ENCODE peak calls at places on chromosomes 1 and 21, in ten cellular contexts. P is body of pancreas, E is PC-3, J is mucosa of descending colon, G is NT2/D1, K is endodermal cell, H is tibial nerve, N is upper lobe of right lung, Z is choroid plexus epithelial cell, C is colonic mucosa. S is an unnamed sample.

GRCh38 chr1:4075436-4076225 is 175.6 kb upstream of the C1orf174 start:
- DNase-seq in P (no peak), E (no peak), J (no peak), G (no peak), K (no peak), H (no peak), N (peak), Z (no peak), C (no peak), S (no peak)

GRCh38 chr1:229597877-229598276 is 28.0 kb downstream of the TAF5L start:
- DNase-seq in P (no peak), E (no peak), J (no peak), G (no peak), K (no peak), H (no peak), N (no peak), Z (peak), C (no peak), S (no peak)

GRCh38 chr1:51168266-51168845 is 66.3 kb downstream of the C1orf185 start:
- DNase-seq in P (no peak), E (no peak), J (no peak), G (no peak), K (no peak), H (no peak), N (no peak), Z (peak), C (no peak), S (no peak)

GRCh38 chr21:38460171-38460742 is 38.0 kb downstream of the ERG start:
- DNase-seq in P (no peak), E (peak), J (no peak), G (no peak), K (no peak), H (no peak), N (no peak), Z (peak), C (no peak), S (no peak)

GRCh38 chr1:161722406-161722805 is 1.1 kb downstream of the FCRLB start:
- DNase-seq in P (no peak), E (no peak), J (no peak), G (no peak), K (no peak), H (no peak), N (no peak), Z (no peak), C (no peak), S (no peak)

GRCh38 chr1:79441243-79441642 is 434.7 kb upstream of the ADGRL4 start:
- DNase-seq in P (no peak), E (no peak), J (no peak), G (no peak), K (no peak), H (no peak), N (no peak), Z (peak), C (no peak), S (no peak)

GRCh38 chr21:46295177-46295711 is 9.1 kb downstream of the YBEY start:
- DNase-seq in P (no peak), E (no peak), J (no peak), G (no peak), K (peak), H (no peak), N (no peak), Z (peak), C (no peak), S (no peak)

GRCh38 chr1:168261390-168261789 is 19.3 kb upstream of the TBX19 start:
- DNase-seq in P (no peak), E (peak), J (no peak), G (no peak), K (no peak), H (no peak), N (no peak), Z (peak), C (no peak), S (no peak)

GRCh38 chr1:246367046-246367445 is 140.0 kb downstream of the SMYD3 start:
- DNase-seq in P (no peak), E (no peak), J (no peak), G (no peak), K (no peak), H (no peak), N (no peak), Z (peak), C (no peak), S (no peak)

GRCh38 chr21:26843912-26844257 is 1.3 kb downstream of the ADAMTS1 start:
- DNase-seq in P (no peak), E (peak), J (no peak), G (peak), K (no peak), H (no peak), N (no peak), Z (peak), C (no peak), S (no peak)

GRCh38 chr21:26840206-26840605 is 5.0 kb downstream of the ADAMTS1 start:
- DNase-seq in P (no peak), E (no peak), J (no peak), G (no peak), K (no peak), H (no peak), N (no peak), Z (no peak), C (no peak), S (no peak)

GRCh38 chr21:26840912-26841311 is 4.3 kb downstream of the ADAMTS1 start:
- DNase-seq in P (peak), E (peak), J (no peak), G (no peak), K (no peak), H (peak), N (no peak), Z (peak), C (no peak), S (no peak)

GRCh38 chr21:26842976-26843911 is 2.0 kb downstream of the ADAMTS1 start:
- DNase-seq in P (peak), E (peak), J (peak), G (no peak), K (peak), H (peak), N (peak), Z (peak), C (peak), S (no peak)

DNA sequence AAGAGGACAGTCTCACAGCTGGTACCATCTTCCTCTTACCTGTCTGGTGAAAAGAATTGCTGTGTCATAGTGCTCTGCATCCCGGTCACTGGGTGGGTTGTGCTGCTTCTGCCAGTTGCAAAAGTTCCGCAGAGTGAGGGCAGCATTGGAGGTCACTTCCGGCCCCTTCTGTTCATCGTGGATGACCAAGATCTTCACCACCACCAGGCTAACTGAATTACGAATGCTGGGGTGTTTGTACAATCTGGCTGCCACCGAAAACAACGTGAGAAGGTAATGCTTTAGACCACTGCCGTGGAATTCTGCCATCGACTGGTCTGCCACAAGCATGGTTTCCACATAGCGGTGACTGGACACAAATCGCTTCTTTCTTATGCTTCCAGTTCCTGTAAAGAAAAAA is 2.9 kb downstream of the ADAMTS1 start:
- DNase-seq in P (no peak), E (peak), J (no peak), G (no peak), K (no peak), H (no peak), N (no peak), Z (peak), C (no peak), S (no peak)
- H3K4me3 ChIP-seq in P (no peak), E (peak), J (no peak), G (peak), K (peak), H (peak), N (peak), Z (peak), C (peak), S (no peak)

DNA sequence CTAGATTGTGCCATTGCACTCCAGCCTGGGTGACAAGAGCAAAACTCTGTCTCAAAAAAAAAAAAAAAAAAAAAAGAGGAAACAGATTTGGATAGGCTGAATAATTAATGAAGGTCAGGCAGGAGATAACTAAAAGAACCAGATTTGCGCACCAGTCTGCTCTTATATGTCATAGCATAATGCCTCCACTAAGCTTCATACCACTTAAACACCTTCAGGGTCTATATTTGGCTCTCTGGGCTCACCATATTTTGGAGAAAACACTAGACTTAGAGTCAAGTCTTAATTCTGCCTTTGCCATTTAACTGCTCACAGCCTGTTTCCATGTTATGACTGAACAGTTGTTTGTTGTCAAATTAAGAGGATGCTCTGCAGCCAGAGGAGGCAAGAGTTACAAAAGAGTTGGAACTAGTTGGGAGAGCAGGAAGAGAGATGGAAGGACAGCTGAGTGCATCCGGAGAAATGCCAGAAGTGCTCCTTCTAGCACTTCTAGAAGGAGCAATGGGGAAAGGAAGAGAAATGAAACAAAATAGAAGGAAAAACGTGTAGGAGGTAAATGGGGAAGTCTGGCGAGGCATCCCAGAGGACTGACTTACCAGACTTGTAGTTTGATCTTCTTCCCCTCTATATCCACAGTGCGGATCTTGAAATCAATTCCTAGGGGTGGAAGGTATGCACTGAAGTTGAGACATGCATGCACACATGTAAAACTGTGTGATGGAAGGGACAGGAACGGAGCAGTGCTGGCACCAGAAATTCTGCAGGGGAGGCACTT is 1.8 kb downstream of the RAB13 start:
- DNase-seq in P (no peak), E (no peak), J (no peak), G (no peak), K (no peak), H (no peak), N (no peak), Z (no peak), C (no peak), S (no peak)
- H3K4me3 ChIP-seq in P (no peak), E (peak), J (no peak), G (peak), K (peak), H (no peak), N (peak), Z (peak), C (no peak), S (no peak)

GRCh38 chr1:210344706-210345105 is 16.0 kb downstream of the HHAT start:
- DNase-seq in P (no peak), E (peak), J (no peak), G (no peak), K (peak), H (no peak), N (no peak), Z (no peak), C (no peak), S (no peak)

GRCh38 chr1:210340311-210340710 is 11.6 kb downstream of the HHAT start:
- DNase-seq in P (no peak), E (no peak), J (no peak), G (no peak), K (no peak), H (no peak), N (no peak), Z (no peak), C (no peak), S (no peak)

GRCh38 chr1:210340751-210341328 is 12.1 kb downstream of the HHAT start:
- DNase-seq in P (no peak), E (no peak), J (no peak), G (no peak), K (no peak), H (no peak), N (no peak), Z (no peak), C (no peak), S (no peak)

GRCh38 chr1:210339500-210339899 is 10.8 kb downstream of the HHAT start:
- DNase-seq in P (no peak), E (no peak), J (no peak), G (no peak), K (no peak), H (no peak), N (no peak), Z (no peak), C (no peak), S (no peak)

GRCh38 chr1:210342986-210343780 is 14.5 kb downstream of the HHAT start:
- DNase-seq in P (no peak), E (no peak), J (no peak), G (no peak), K (peak), H (no peak), N (no peak), Z (no peak), C (no peak), S (no peak)
- H3K4me3 ChIP-seq in P (no peak), E (no peak), J (no peak), G (no peak), K (no peak), H (peak), N (peak), Z (no peak), C (peak), S (peak)

DNA sequence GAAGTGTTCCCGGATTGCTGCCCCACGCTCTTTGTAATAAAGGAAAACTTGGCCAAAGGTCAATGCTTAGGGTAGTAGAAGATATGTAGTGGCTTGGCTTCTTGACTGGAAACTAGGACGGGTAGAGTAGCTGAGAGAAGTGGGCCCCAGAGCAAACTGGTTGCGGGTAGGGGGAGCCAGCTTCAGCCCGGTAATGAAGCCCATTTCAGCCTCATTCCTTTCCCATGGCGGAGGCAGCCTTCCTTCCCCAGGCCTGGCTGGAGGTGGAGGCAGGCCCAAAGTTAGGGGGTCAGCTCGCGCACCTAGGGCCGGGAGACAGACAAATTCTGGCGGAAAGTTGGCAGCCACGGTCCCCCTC is 374 bp upstream of the NEXN start:
- DNase-seq in P (no peak), E (peak), J (no peak), G (no peak), K (no peak), H (peak), N (no peak), Z (peak), C (no peak), S (no peak)
- H3K4me3 ChIP-seq in P (peak), E (peak), J (no peak), G (peak), K (peak), H (peak), N (peak), Z (peak), C (peak), S (peak)

DNA sequence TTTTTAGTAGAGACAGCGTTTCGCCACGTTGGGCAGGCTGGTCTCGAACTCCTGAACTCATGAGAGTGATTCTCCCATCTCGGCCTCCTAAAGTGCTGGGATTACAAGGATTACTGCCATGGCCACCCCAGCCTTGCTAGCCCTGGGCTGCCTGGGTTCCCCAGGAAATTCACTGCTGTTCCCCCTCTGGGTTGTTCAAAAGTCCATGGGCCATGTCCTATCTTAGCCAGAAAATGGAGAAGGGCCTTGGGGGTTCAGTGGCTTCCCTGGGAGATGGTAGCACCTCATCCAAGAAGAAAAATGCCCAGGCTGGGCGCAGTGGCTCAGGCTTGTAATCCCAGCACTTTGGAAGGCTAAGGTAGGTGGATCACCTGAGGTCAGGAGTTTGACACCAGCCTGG is 20.9 kb downstream of the SLC26A9 start:
- DNase-seq in P (no peak), E (no peak), J (no peak), G (no peak), K (peak), H (no peak), N (no peak), Z (no peak), C (no peak), S (no peak)
- H3K4me3 ChIP-seq in P (no peak), E (no peak), J (no peak), G (no peak), K (no peak), H (no peak), N (no peak), Z (no peak), C (no peak), S (no peak)

DNA sequence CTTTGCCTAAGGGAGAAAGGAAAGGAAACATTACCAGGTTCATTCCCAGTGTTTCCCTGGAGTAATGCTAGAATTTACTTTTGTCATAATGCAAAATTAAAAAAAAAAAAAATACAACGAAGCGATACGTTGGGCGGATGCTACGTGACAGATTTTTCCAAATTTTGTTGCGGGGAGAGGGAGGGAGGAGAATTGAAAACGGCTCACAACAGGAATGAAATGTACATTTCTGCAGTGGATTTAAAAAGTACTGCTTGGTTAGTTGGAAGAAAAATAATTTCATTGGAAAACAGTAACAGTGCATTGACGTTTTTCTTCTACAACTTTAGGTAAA is 157.5 kb downstream of the RUNX1 start:
- DNase-seq in P (no peak), E (no peak), J (no peak), G (no peak), K (no peak), H (no peak), N (no peak), Z (no peak), C (no peak), S (no peak)
- H3K4me3 ChIP-seq in P (no peak), E (no peak), J (no peak), G (peak), K (peak), H (no peak), N (no peak), Z (peak), C (peak), S (no peak)

S was measured in GM12864.